ENCODE peak calls at places on chromosomes 12 and 14, in nine cellular contexts. Q is HCT116, A is sigmoid colon, B is uterus, V is A549, O is Peyer's patch, L is breast epithelium, Z is IMR-90, S is tibial nerve. Y is an unnamed sample. For H3K4me1, the result is how much of the 10 kb centered on the place peaks cover.

GRCh38 chr12:117098361-117099217 is 627 bp downstream of the TESC start:
- DNase-seq in V (peak), O (peak), Q (no peak), B (no peak), Z (no peak), A (peak), S (no peak), L (no peak), Y (no peak)

GRCh38 chr14:80504781-80505180 is 293.5 kb upstream of the DIO2 start:
- DNase-seq in Q (no peak), B (no peak), S (no peak), V (no peak), A (no peak), O (no peak), Z (peak), L (no peak), Y (no peak)

GRCh38 chr12:89370850-89371249 is 18.5 kb upstream of the DUSP6 start:
- DNase-seq in A (no peak), V (no peak), S (no peak), L (peak), O (no peak), Z (peak), B (no peak), Q (peak), Y (no peak)

GRCh38 chr14:57382283-57382682 is 8.1 kb upstream of the NAA30 start:
- DNase-seq in Q (no peak), Z (peak), B (no peak), S (no peak), L (no peak), O (no peak), A (no peak), V (peak), Y (no peak)

GRCh38 chr12:42085596-42085995 is 59.1 kb downstream of the GXYLT1 start:
- DNase-seq in Z (no peak), L (no peak), B (no peak), S (no peak), O (no peak), Q (no peak), A (no peak), V (no peak), Y (no peak)

GRCh38 chr14:54867011-54867410 is 35.6 kb downstream of the GCH1 start:
- DNase-seq in L (no peak), Q (no peak), B (no peak), A (no peak), V (no peak), Z (peak), O (no peak), S (no peak), Y (no peak)

GRCh38 chr14:87994974-87995373 is 2.0 kb upstream of the GALC start:
- DNase-seq in L (no peak), S (no peak), O (no peak), Z (no peak), Q (no peak), B (no peak), V (no peak), A (no peak), Y (no peak)

GRCh38 chr12:88650715-88651114 is 70.4 kb upstream of the KITLG start:
- DNase-seq in B (no peak), O (no peak), L (no peak), Q (no peak), S (no peak), V (peak), Z (peak), A (no peak), Y (no peak)

GRCh38 chr14:96160030-96160912 is 44.4 kb upstream of the BDKRB2 start:
- DNase-seq in Q (no peak), Z (no peak), V (peak), B (no peak), L (peak), A (no peak), O (no peak), S (no peak), Y (no peak)

GRCh38 chr12:25811656-25812126 is 146.8 kb upstream of the RASSF8 start:
- DNase-seq in S (no peak), V (peak), Q (peak), Z (peak), A (no peak), L (no peak), B (peak), O (no peak), Y (no peak)

GRCh38 chr14:61388173-61388975 is 67.0 kb downstream of the PRKCH start:
- DNase-seq in V (no peak), B (no peak), Q (peak), Z (no peak), A (no peak), O (no peak), L (peak), S (no peak), Y (no peak)

GRCh38 chr12:12070674-12071661 is at the start of gene BCL2L14:
- DNase-seq in Z (no peak), L (no peak), B (no peak), O (no peak), V (no peak), A (no peak), S (no peak), Q (no peak), Y (no peak)

GRCh38 chr12:11710431-11710830 is 61.0 kb downstream of the ETV6 start:
- DNase-seq in S (no peak), B (no peak), V (no peak), Z (no peak), L (no peak), O (no peak), Q (no peak), A (no peak), Y (no peak)

GRCh38 chr12:80064269-80064668 is 35.1 kb upstream of the OTOGL start:
- DNase-seq in A (no peak), B (no peak), L (no peak), Z (peak), V (no peak), O (no peak), S (no peak), Q (no peak), Y (no peak)

GRCh38 chr12:14920475-14921126 is 17.7 kb downstream of the ERP27 start:
- DNase-seq in A (no peak), Z (no peak), Q (no peak), O (peak), S (no peak), B (no peak), V (no peak), L (no peak), Y (no peak)

GRCh38 chr14:91780452-91780851 is 48.6 kb upstream of the CATSPERB start:
- DNase-seq in Z (no peak), V (peak), Q (no peak), L (no peak), O (no peak), B (no peak), S (no peak), A (no peak), Y (no peak)

GRCh38 chr14:97164014-97164413 is 366.8 kb downstream of the VRK1 start:
- DNase-seq in L (no peak), B (no peak), Z (no peak), S (no peak), O (no peak), A (no peak), V (no peak), Q (no peak), Y (no peak)

GRCh38 chr12:218221-218620 is 4.3 kb upstream of the SLC6A12 start:
- DNase-seq in S (no peak), Z (no peak), V (no peak), B (no peak), Q (no peak), O (no peak), L (no peak), A (no peak), Y (no peak)

GRCh38 chr12:49636979-49637378 is 13.6 kb downstream of the PRPF40B start:
- DNase-seq in A (peak), V (peak), Z (peak), S (no peak), O (peak), B (peak), Q (peak), L (peak), Y (peak)

GRCh38 chr14:64220056-64220455 is 74.1 kb downstream of the ESR2 start:
- DNase-seq in L (no peak), V (no peak), S (no peak), B (no peak), O (no peak), Q (no peak), A (no peak), Z (no peak), Y (no peak)

GRCh38 chr14:104784846-104785707 is 10.5 kb downstream of the AKT1 start:
- DNase-seq in S (no peak), Q (no peak), A (no peak), Z (no peak), V (no peak), B (no peak), L (no peak), O (no peak), Y (no peak)

GRCh38 chr14:100078997-100079561 is 13.9 kb downstream of the EVL start:
- DNase-seq in L (no peak), Z (peak), V (no peak), Q (no peak), O (peak), S (no peak), B (no peak), A (no peak), Y (no peak)

GRCh38 chr12:109731231-109731731 is 17.7 kb downstream of the FAM222A start:
- DNase-seq in A (peak), Z (no peak), S (peak), Q (no peak), L (no peak), O (no peak), V (no peak), B (peak), Y (no peak)

GRCh38 chr14:103732868-103733626 is 17.4 kb downstream of the ZFYVE21 start:
- DNase-seq in S (no peak), Q (no peak), O (no peak), Z (no peak), V (no peak), B (no peak), A (peak), L (no peak), Y (no peak)

GRCh38 chr12:26853303-26854027 is 20.5 kb upstream of the ITPR2 start:
- DNase-seq in B (peak), Z (peak), L (peak), Q (no peak), A (peak), O (peak), S (peak), V (peak), Y (peak)

GRCh38 chr14:89393346-89393745 is 23.7 kb downstream of the FOXN3 start:
- DNase-seq in Z (peak), Q (no peak), O (no peak), V (no peak), L (no peak), S (no peak), A (peak), B (no peak), Y (no peak)

GRCh38 chr14:90281261-90281660 is 24.9 kb downstream of the PSMC1 start:
- DNase-seq in O (no peak), Z (peak), A (no peak), V (no peak), Q (no peak), B (no peak), S (no peak), L (no peak), Y (no peak)

GRCh38 chr12:121224591-121224990 is 14.7 kb downstream of the P2RX4 start:
- DNase-seq in S (no peak), V (no peak), A (no peak), L (no peak), O (no peak), Q (no peak), B (no peak), Z (no peak), Y (peak)

GRCh38 chr12:115160290-115161108 is 476.5 kb upstream of the TBX3 start:
- DNase-seq in Q (no peak), A (no peak), L (no peak), V (no peak), O (no peak), B (no peak), Z (no peak), S (no peak), Y (no peak)

GRCh38 chr12:115158816-115159215 is 474.8 kb upstream of the TBX3 start:
- DNase-seq in S (no peak), A (no peak), O (no peak), B (no peak), Q (no peak), Z (no peak), L (no peak), V (no peak), Y (no peak)

DNA sequence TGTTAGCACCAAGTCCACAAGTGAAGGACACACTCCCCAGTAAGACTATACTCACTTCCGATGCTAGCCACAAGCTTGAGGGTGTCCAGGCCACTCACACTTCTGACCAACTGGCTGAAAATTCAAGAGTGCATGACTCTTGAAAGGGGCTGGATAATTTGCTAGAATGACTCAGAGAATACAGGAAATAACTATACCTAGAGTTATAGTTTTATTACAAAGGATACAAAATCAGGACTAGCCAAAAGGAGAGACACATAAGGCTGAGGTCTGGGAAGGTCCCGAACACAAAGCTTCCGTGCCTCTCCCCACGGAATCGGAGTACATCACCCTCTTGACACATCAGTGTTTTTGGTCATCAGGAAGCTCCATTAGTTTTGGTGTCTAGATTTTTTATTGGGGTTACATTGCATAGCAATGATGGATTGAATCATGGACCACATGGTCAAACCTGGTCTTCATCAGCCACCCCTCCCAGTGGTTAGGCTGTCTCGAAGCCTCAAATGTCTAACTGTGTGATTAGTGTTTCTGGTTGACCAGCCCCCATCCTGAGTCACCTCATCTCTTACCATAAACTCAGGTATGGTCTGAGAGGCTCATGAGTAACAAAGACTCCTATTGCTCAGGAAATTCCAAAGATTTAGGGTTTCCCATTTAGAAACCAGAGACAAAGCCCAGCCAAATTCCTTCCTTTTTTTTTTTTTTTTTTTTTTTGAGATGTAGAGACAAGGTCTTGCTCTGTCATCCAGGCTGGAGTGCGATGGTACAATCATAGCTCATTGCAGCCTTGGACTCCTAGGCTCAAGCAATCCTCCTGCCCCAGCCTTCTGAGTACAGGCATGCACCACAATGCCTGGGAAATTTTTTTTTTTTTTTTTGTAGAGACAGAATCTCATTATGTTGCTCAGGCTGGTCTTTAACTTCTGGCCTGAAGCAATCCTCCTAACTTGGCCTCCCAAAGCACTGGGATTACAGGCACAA is 472.0 kb upstream of the TBX3 start:
- DNase-seq in V (peak), Q (no peak), L (no peak), Z (peak), B (no peak), A (no peak), S (no peak), O (no peak), Y (no peak)
- H3K27ac ChIP-seq in V (peak), Q (no peak), L (no peak), Z (peak), B (no peak), A (no peak), S (no peak), O (no peak), Y (no peak)

DNA sequence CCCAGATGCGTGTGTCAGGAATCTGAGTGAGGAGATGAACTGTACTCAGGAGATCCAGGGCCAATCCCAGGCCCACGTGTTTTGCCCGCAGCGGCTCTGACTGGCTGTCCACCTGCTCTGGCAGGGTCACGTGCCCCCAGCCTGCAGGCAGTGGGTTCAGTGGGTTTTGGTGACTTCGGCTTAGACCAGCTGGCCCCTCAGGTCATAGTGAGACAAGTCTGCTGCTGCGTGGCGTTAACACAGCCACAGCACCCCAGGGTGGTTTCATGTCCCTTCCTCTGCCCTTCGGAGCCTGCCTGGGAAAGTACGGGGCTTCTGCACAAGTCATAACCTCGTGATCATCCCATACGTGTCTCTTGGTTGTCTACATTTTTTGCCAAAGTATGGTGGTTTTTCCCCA is 2.6 kb downstream of the FBRSL1 start:
- DNase-seq in L (no peak), V (no peak), Z (no peak), B (no peak), A (no peak), Q (no peak), O (no peak), S (no peak), Y (no peak)
- H3K4me1 ChIP-seq in L (half or more), V (under half), Z (under half), B (under half), A (half or more), Q (under half), O (under half), S (under half), Y (under half)

GRCh38 chr12:76083761-76084276 is 666 bp downstream of the NAP1L1 start:
- DNase-seq in L (peak), O (peak), Q (no peak), S (peak), V (peak), B (peak), A (peak), Z (peak), Y (peak)

GRCh38 chr12:76085159-76085868 is 829 bp upstream of the NAP1L1 start:
- DNase-seq in O (peak), A (no peak), V (peak), Z (peak), S (no peak), Q (no peak), L (no peak), B (no peak), Y (no peak)

GRCh38 chr12:76081909-76082308 is 2.6 kb downstream of the NAP1L1 start:
- DNase-seq in B (no peak), V (no peak), Z (no peak), S (no peak), O (no peak), L (no peak), A (no peak), Q (no peak), Y (no peak)

GRCh38 chr12:76083246-76083735 is 1.2 kb downstream of the NAP1L1 start:
- DNase-seq in S (no peak), B (no peak), L (no peak), Z (no peak), V (no peak), A (no peak), O (no peak), Q (no peak), Y (no peak)

DNA sequence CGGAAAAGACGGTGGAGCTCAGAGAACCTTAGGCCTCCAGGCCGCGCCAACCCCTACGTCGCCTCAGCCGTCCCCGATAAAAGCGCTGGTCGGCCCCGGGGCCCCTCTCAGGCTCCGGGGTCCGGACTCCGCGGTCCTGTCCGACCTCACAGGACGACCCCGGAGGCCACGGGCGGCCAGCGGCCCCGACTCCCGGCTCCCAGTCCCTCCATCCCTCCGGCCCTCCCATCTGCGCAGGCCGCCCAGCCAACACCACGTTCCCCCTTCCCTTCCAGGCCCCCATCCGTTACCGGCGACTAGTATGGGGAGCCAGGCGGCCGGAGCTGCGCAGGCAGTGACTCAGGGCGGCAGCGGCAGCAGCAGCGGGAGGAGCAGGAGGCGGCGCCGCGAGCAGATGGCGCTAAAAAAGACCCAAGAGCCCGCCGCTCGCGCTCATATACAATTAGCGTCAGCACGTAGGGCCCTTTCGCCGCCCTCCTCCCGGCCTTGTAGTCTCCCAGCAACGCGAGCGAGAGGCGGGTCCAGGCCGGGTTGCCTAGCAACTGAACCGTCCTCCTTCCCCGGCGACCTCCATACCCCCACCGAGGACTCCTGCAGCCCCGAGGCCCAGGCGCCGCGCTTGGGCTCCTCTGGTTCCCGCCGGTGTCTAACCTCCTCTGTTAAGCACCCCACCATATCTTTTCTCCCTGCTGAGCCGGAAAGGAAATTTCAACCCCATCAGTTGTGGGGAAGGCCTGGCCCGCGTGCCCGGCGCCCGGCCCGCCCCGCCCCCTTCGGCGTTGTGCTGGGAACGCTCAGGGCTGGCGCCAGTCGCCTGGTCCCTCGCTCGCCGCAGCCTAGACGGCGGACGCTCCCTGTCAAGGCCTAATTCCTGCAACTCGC is at the start of gene NAP1L1:
- DNase-seq in B (peak), V (peak), O (peak), Q (peak), L (peak), Z (peak), A (peak), S (peak), Y (peak)
- TF ChIP-seq POLR2A in B (peak), V (peak), O (peak), Q (peak), L (peak), Z (peak), A (peak), S (peak), Y (peak)

DNA sequence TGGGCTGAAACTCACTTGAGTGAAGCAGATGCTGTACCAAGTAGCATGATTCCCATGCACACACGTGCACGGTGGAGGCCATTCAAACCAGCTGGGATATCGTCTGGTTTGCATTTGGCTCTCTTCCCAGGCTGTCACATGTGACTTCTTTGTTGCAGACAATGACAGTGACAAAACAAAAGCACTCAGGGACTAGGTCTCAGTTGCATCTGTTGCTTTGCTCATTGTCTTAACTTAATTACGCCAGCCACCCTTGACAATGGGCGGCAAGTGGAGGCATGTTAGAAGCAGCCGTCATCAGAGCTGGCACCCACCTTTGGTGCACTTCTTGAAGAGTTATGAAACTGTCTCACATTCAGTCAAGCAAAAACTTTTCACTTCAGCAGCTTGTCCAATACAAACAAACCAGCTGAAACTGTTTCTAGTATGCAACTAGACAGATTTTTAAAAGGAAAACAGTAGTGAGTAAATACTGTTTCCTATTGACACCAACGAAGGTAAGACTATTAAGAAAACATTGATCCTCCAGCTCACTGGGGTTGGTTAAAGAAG is 74.3 kb downstream of the IGF1 start:
- DNase-seq in B (no peak), Z (peak), O (no peak), S (no peak), V (no peak), Q (no peak), A (peak), L (peak), Y (no peak)
- H3K27ac ChIP-seq in B (no peak), Z (peak), O (no peak), S (no peak), V (no peak), Q (no peak), A (no peak), L (no peak), Y (no peak)

GRCh38 chr12:100520048-100520769 is 46.5 kb downstream of the NR1H4 start:
- DNase-seq in L (no peak), O (no peak), B (no peak), V (no peak), Z (no peak), S (no peak), Q (no peak), A (no peak), Y (no peak)

GRCh38 chr12:100521958-100522357 is 48.3 kb downstream of the NR1H4 start:
- DNase-seq in S (no peak), O (no peak), V (no peak), Z (no peak), A (no peak), Q (no peak), B (no peak), L (no peak), Y (no peak)

GRCh38 chr12:100515956-100516355 is 42.3 kb downstream of the NR1H4 start:
- DNase-seq in L (no peak), S (no peak), O (no peak), A (no peak), B (no peak), Q (no peak), Z (no peak), V (no peak), Y (no peak)

GRCh38 chr12:100512692-100513091 is 39.0 kb downstream of the NR1H4 start:
- DNase-seq in B (no peak), A (no peak), L (no peak), S (no peak), O (no peak), V (no peak), Q (no peak), Z (no peak), Y (no peak)

GRCh38 chr12:100518376-100518775 is 44.7 kb downstream of the NR1H4 start:
- DNase-seq in V (no peak), B (no peak), S (no peak), L (no peak), A (no peak), Z (no peak), O (no peak), Q (no peak), Y (no peak)
- H3K4me1 ChIP-seq in V (under half), B (under half), S (under half), L (under half), A (under half), Z (under half), O (under half), Q (under half), Y (under half)

Y was measured in ovary.